ENCODE peak calls at places on chromosomes 1 and 21, in eight cellular contexts. One of them, this sample, is unnamed.

GRCh38 chr1:67683306-67683705 is 1.7 kb upstream of the GADD45A start:
- DNase-seq in thoracic aorta: no peak
- DNase-seq in heart right ventricle: no peak
- DNase-seq in aorta: no peak
- DNase-seq in PC-3: peak; percentile 84
- DNase-seq in HL-60: no peak
- DNase-seq in CD8-positive, alpha-beta T cell: no peak
- DNase-seq in mesendoderm: no peak
- DNase-seq in this sample: no peak

GRCh38 chr1:88124614-88125013 is 559.5 kb upstream of the PKN2 start:
- DNase-seq in thoracic aorta: no peak
- DNase-seq in heart right ventricle: no peak
- DNase-seq in aorta: no peak
- DNase-seq in PC-3: no peak
- DNase-seq in HL-60: no peak
- DNase-seq in CD8-positive, alpha-beta T cell: no peak
- DNase-seq in mesendoderm: no peak
- DNase-seq in this sample: no peak

GRCh38 chr1:212490276-212490675 is 57.6 kb downstream of the NENF start:
- DNase-seq in thoracic aorta: no peak
- DNase-seq in heart right ventricle: no peak
- DNase-seq in aorta: no peak
- DNase-seq in PC-3: no peak
- DNase-seq in HL-60: no peak
- DNase-seq in CD8-positive, alpha-beta T cell: no peak
- DNase-seq in mesendoderm: no peak
- DNase-seq in this sample: no peak

GRCh38 chr1:115286431-115287205 is 51.4 kb downstream of the NGF start:
- DNase-seq in thoracic aorta: no peak
- DNase-seq in heart right ventricle: no peak
- DNase-seq in aorta: no peak
- DNase-seq in PC-3: no peak
- DNase-seq in HL-60: no peak
- DNase-seq in CD8-positive, alpha-beta T cell: no peak
- DNase-seq in mesendoderm: no peak
- DNase-seq in this sample: no peak

GRCh38 chr1:151815716-151816327 is 10.6 kb upstream of the LINGO4 start:
- DNase-seq in thoracic aorta: no peak
- DNase-seq in heart right ventricle: no peak
- DNase-seq in aorta: peak; percentile 66
- DNase-seq in PC-3: no peak
- DNase-seq in HL-60: no peak
- DNase-seq in CD8-positive, alpha-beta T cell: peak; percentile 42
- DNase-seq in mesendoderm: no peak
- DNase-seq in this sample: no peak

GRCh38 chr1:20645414-20645813 is 12.2 kb downstream of the PINK1 start:
- DNase-seq in thoracic aorta: no peak
- DNase-seq in heart right ventricle: no peak
- DNase-seq in aorta: no peak
- DNase-seq in PC-3: no peak
- DNase-seq in HL-60: no peak
- DNase-seq in CD8-positive, alpha-beta T cell: no peak
- DNase-seq in mesendoderm: no peak
- DNase-seq in this sample: no peak

GRCh38 chr1:94039514-94039870 is 81.5 kb downstream of the ABCA4 start:
- DNase-seq in thoracic aorta: no peak
- DNase-seq in heart right ventricle: peak; percentile 76
- DNase-seq in aorta: peak; percentile 87
- DNase-seq in PC-3: peak; percentile 80
- DNase-seq in HL-60: peak; percentile 50
- DNase-seq in CD8-positive, alpha-beta T cell: peak; percentile 49
- DNase-seq in mesendoderm: peak; percentile 86
- DNase-seq in this sample: peak; percentile 89

GRCh38 chr1:92820024-92820423 is 11.8 kb upstream of the RPL5 start:
- DNase-seq in thoracic aorta: no peak
- DNase-seq in heart right ventricle: no peak
- DNase-seq in aorta: no peak
- DNase-seq in PC-3: no peak
- DNase-seq in HL-60: no peak
- DNase-seq in CD8-positive, alpha-beta T cell: no peak
- DNase-seq in mesendoderm: peak; percentile 61
- DNase-seq in this sample: no peak

GRCh38 chr1:59079434-59080135 is 217.3 kb upstream of the FGGY start:
- DNase-seq in thoracic aorta: no peak
- DNase-seq in heart right ventricle: no peak
- DNase-seq in aorta: no peak
- DNase-seq in PC-3: no peak
- DNase-seq in HL-60: no peak
- DNase-seq in CD8-positive, alpha-beta T cell: no peak
- DNase-seq in mesendoderm: no peak
- DNase-seq in this sample: no peak

GRCh38 chr1:90761781-90762589 is 44.9 kb upstream of the BARHL2 start:
- DNase-seq in thoracic aorta: no peak
- DNase-seq in heart right ventricle: no peak
- DNase-seq in aorta: no peak
- DNase-seq in PC-3: no peak
- DNase-seq in HL-60: no peak
- DNase-seq in CD8-positive, alpha-beta T cell: no peak
- DNase-seq in mesendoderm: peak; percentile 62
- DNase-seq in this sample: peak; percentile 68

GRCh38 chr1:150876111-150876434 is 326 bp downstream of the ARNT start:
- DNase-seq in thoracic aorta: no peak
- DNase-seq in heart right ventricle: no peak
- DNase-seq in aorta: no peak
- DNase-seq in PC-3: peak; percentile 52
- DNase-seq in HL-60: peak; percentile 57
- DNase-seq in CD8-positive, alpha-beta T cell: no peak
- DNase-seq in mesendoderm: peak; percentile 82
- DNase-seq in this sample: no peak

GRCh38 chr1:186623547-186623946 is 56.7 kb downstream of the PTGS2 start:
- DNase-seq in thoracic aorta: no peak
- DNase-seq in heart right ventricle: no peak
- DNase-seq in aorta: no peak
- DNase-seq in PC-3: no peak
- DNase-seq in HL-60: peak; percentile 69
- DNase-seq in CD8-positive, alpha-beta T cell: no peak
- DNase-seq in mesendoderm: no peak
- DNase-seq in this sample: no peak

GRCh38 chr1:63835075-63835633 is 61.3 kb downstream of the ROR1 start:
- DNase-seq in thoracic aorta: no peak
- DNase-seq in heart right ventricle: no peak
- DNase-seq in aorta: no peak
- DNase-seq in PC-3: peak; percentile 85
- DNase-seq in HL-60: no peak
- DNase-seq in CD8-positive, alpha-beta T cell: no peak
- DNase-seq in mesendoderm: no peak
- DNase-seq in this sample: no peak

GRCh38 chr1:167472729-167473529 is 45.4 kb downstream of the CD247 start:
- DNase-seq in thoracic aorta: no peak
- DNase-seq in heart right ventricle: no peak
- DNase-seq in aorta: peak; percentile 24
- DNase-seq in PC-3: no peak
- DNase-seq in HL-60: no peak
- DNase-seq in CD8-positive, alpha-beta T cell: no peak
- DNase-seq in mesendoderm: no peak
- DNase-seq in this sample: peak; percentile 15

GRCh38 chr1:223819730-223820514 is 25.8 kb downstream of the TP53BP2 start:
- DNase-seq in thoracic aorta: no peak
- DNase-seq in heart right ventricle: peak; percentile 31
- DNase-seq in aorta: no peak
- DNase-seq in PC-3: no peak
- DNase-seq in HL-60: no peak
- DNase-seq in CD8-positive, alpha-beta T cell: no peak
- DNase-seq in mesendoderm: peak; percentile 93
- DNase-seq in this sample: peak; percentile 44

GRCh38 chr21:20661745-20662470 is 336.3 kb upstream of the NCAM2 start:
- DNase-seq in thoracic aorta: no peak
- DNase-seq in heart right ventricle: no peak
- DNase-seq in aorta: no peak
- DNase-seq in PC-3: no peak
- DNase-seq in HL-60: no peak
- DNase-seq in CD8-positive, alpha-beta T cell: no peak
- DNase-seq in mesendoderm: peak; percentile 53
- DNase-seq in this sample: no peak

GRCh38 chr1:2974701-2975301 is 46.5 kb upstream of the ACTRT2 start:
- DNase-seq in thoracic aorta: no peak
- DNase-seq in heart right ventricle: no peak
- DNase-seq in aorta: peak; percentile 73
- DNase-seq in PC-3: no peak
- DNase-seq in HL-60: no peak
- DNase-seq in CD8-positive, alpha-beta T cell: no peak
- DNase-seq in mesendoderm: no peak
- DNase-seq in this sample: no peak

GRCh38 chr1:112393634-112393976 is 2.4 kb upstream of the CTTNBP2NL start:
- DNase-seq in thoracic aorta: no peak
- DNase-seq in heart right ventricle: peak; percentile 78
- DNase-seq in aorta: no peak
- DNase-seq in PC-3: peak; percentile 37
- DNase-seq in HL-60: no peak
- DNase-seq in CD8-positive, alpha-beta T cell: no peak
- DNase-seq in mesendoderm: no peak
- DNase-seq in this sample: no peak

GRCh38 chr1:207868769-207869721 is 41.9 kb downstream of the CD34 start:
- DNase-seq in thoracic aorta: no peak
- DNase-seq in heart right ventricle: peak; percentile 82
- DNase-seq in aorta: peak; percentile 95
- DNase-seq in PC-3: peak; percentile 91
- DNase-seq in HL-60: peak; percentile 48
- DNase-seq in CD8-positive, alpha-beta T cell: peak; percentile 64
- DNase-seq in mesendoderm: peak; percentile 75
- DNase-seq in this sample: peak; percentile 61

DNA sequence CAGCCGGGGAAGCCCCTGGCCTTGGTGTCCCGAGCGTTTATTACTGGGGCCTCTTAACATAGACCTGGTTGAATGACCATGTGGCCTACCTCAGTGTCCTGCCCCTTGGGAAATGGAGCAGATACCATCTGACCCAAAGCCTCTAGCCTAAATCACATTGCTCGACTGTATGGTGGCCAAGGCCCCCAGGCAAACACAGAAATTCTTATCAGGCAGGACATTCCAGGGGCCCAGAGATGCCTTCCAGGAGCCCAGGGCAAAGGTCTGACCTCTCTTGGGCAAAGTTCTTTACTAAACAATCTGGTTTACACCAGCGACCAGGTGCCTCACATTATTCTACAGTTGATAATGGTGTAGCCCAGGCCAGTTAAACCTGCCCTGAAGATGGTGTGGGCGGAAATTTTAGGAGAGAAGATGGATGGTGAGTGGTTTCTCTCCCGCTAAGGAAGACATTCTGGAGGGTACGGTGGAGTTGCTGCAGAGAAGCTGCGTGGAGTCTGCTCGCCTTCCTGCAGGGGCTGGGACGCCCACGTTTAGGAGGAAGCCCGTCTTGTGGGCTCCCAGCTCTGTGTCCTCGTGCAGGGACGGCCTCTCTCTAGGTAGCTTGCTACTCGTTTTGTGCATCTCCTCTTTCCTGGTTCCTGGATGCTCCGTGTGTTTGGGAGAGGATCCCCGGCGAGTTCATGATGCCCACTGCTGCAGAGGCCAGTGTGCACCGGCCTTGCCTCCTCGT is 21.2 kb downstream of the AJAP1 start:
- DNase-seq in thoracic aorta: no peak
- DNase-seq in heart right ventricle: no peak
- DNase-seq in aorta: no peak
- DNase-seq in PC-3: no peak
- DNase-seq in HL-60: no peak
- DNase-seq in CD8-positive, alpha-beta T cell: no peak
- DNase-seq in mesendoderm: no peak
- DNase-seq in this sample: no peak
- H3K27me3 ChIP-seq in thoracic aorta: no peaks in the 10 kb centered on the region
- H3K27me3 ChIP-seq in heart right ventricle: peaks cover 13% of the 10 kb centered on the region
- H3K27me3 ChIP-seq in aorta: no peaks in the 10 kb centered on the region
- H3K27me3 ChIP-seq in PC-3: peaks cover 32% of the 10 kb centered on the region
- H3K27me3 ChIP-seq in HL-60: no peaks in the 10 kb centered on the region
- H3K27me3 ChIP-seq in CD8-positive, alpha-beta T cell: no peaks in the 10 kb centered on the region
- H3K27me3 ChIP-seq in mesendoderm: no peaks in the 10 kb centered on the region
- H3K27me3 ChIP-seq in this sample: peaks cover 38% of the 10 kb centered on the region

GRCh38 chr1:203307690-203308126 is 2.4 kb downstream of the BTG2 start:
- DNase-seq in thoracic aorta: no peak
- DNase-seq in heart right ventricle: no peak
- DNase-seq in aorta: peak; percentile 42
- DNase-seq in PC-3: no peak
- DNase-seq in HL-60: no peak
- DNase-seq in CD8-positive, alpha-beta T cell: no peak
- DNase-seq in mesendoderm: peak; percentile 49
- DNase-seq in this sample: no peak
- H3K27me3 ChIP-seq in thoracic aorta: no peaks in the 10 kb centered on the region
- H3K27me3 ChIP-seq in heart right ventricle: no peaks in the 10 kb centered on the region
- H3K27me3 ChIP-seq in aorta: no peaks in the 10 kb centered on the region
- H3K27me3 ChIP-seq in PC-3: no peaks in the 10 kb centered on the region
- H3K27me3 ChIP-seq in HL-60: no peaks in the 10 kb centered on the region
- H3K27me3 ChIP-seq in CD8-positive, alpha-beta T cell: no peaks in the 10 kb centered on the region
- H3K27me3 ChIP-seq in mesendoderm: no peaks in the 10 kb centered on the region
- H3K27me3 ChIP-seq in this sample: no peaks in the 10 kb centered on the region

GRCh38 chr1:170663011-170663410 is 920 bp upstream of the PRRX1 start:
- DNase-seq in thoracic aorta: no peak
- DNase-seq in heart right ventricle: no peak
- DNase-seq in aorta: no peak
- DNase-seq in PC-3: no peak
- DNase-seq in HL-60: no peak
- DNase-seq in CD8-positive, alpha-beta T cell: no peak
- DNase-seq in mesendoderm: peak; percentile 26
- DNase-seq in this sample: no peak
- H3K27me3 ChIP-seq in thoracic aorta: no peaks in the 10 kb centered on the region
- H3K27me3 ChIP-seq in heart right ventricle: peaks cover 27% of the 10 kb centered on the region
- H3K27me3 ChIP-seq in aorta: no peaks in the 10 kb centered on the region
- H3K27me3 ChIP-seq in PC-3: no peaks in the 10 kb centered on the region
- H3K27me3 ChIP-seq in HL-60: peaks cover 67% of the 10 kb centered on the region
- H3K27me3 ChIP-seq in CD8-positive, alpha-beta T cell: peaks cover 20% of the 10 kb centered on the region
- H3K27me3 ChIP-seq in mesendoderm: peaks cover 80% of the 10 kb centered on the region
- H3K27me3 ChIP-seq in this sample: peaks cover 6% of the 10 kb centered on the region

GRCh38 chr1:248697907-248698306 is 4.7 kb downstream of the OR14I1 start:
- DNase-seq in thoracic aorta: no peak
- DNase-seq in heart right ventricle: no peak
- DNase-seq in aorta: no peak
- DNase-seq in PC-3: peak; percentile 25
- DNase-seq in HL-60: no peak
- DNase-seq in CD8-positive, alpha-beta T cell: no peak
- DNase-seq in mesendoderm: no peak
- DNase-seq in this sample: no peak

GRCh38 chr1:248696775-248697174 is 5.8 kb downstream of the OR14I1 start:
- DNase-seq in thoracic aorta: no peak
- DNase-seq in heart right ventricle: no peak
- DNase-seq in aorta: no peak
- DNase-seq in PC-3: no peak
- DNase-seq in HL-60: no peak
- DNase-seq in CD8-positive, alpha-beta T cell: no peak
- DNase-seq in mesendoderm: no peak
- DNase-seq in this sample: no peak

GRCh38 chr1:248696261-248696660 is 6.3 kb downstream of the OR14I1 start:
- DNase-seq in thoracic aorta: no peak
- DNase-seq in heart right ventricle: no peak
- DNase-seq in aorta: no peak
- DNase-seq in PC-3: peak; percentile 65
- DNase-seq in HL-60: peak; percentile 79
- DNase-seq in CD8-positive, alpha-beta T cell: no peak
- DNase-seq in mesendoderm: no peak
- DNase-seq in this sample: peak; percentile 33

GRCh38 chr1:248699099-248699498 is 3.5 kb downstream of the OR14I1 start:
- DNase-seq in thoracic aorta: no peak
- DNase-seq in heart right ventricle: no peak
- DNase-seq in aorta: no peak
- DNase-seq in PC-3: no peak
- DNase-seq in HL-60: no peak
- DNase-seq in CD8-positive, alpha-beta T cell: no peak
- DNase-seq in mesendoderm: no peak
- DNase-seq in this sample: no peak

GRCh38 chr1:248695451-248696132 is 7.0 kb downstream of the OR14I1 start:
- DNase-seq in thoracic aorta: no peak
- DNase-seq in heart right ventricle: no peak
- DNase-seq in aorta: no peak
- DNase-seq in PC-3: peak; percentile 62
- DNase-seq in HL-60: no peak
- DNase-seq in CD8-positive, alpha-beta T cell: no peak
- DNase-seq in mesendoderm: no peak
- DNase-seq in this sample: no peak
- H3K27me3 ChIP-seq in thoracic aorta: no peaks in the 10 kb centered on the region
- H3K27me3 ChIP-seq in heart right ventricle: peaks cover 14% of the 10 kb centered on the region
- H3K27me3 ChIP-seq in aorta: no peaks in the 10 kb centered on the region
- H3K27me3 ChIP-seq in PC-3: no peaks in the 10 kb centered on the region
- H3K27me3 ChIP-seq in HL-60: no peaks in the 10 kb centered on the region
- H3K27me3 ChIP-seq in CD8-positive, alpha-beta T cell: no peaks in the 10 kb centered on the region
- H3K27me3 ChIP-seq in mesendoderm: no peaks in the 10 kb centered on the region
- H3K27me3 ChIP-seq in this sample: no peaks in the 10 kb centered on the region

This sample was measured in SJCRH30.